ENCODE peak calls at places on chromosomes 16 and 17, in nine cellular contexts. J is heart left ventricle, V is HepG2, F is Peyer's patch, A is GM12891, Y is sigmoid colon, B is esophagus squamous epithelium, P is vagina, H is gastrocnemius medialis. Q is an unnamed sample.

GRCh38 chr16:81266680-81267095 is 28.2 kb downstream of the BCO1 start:
- DNase-seq in A (no peak), P (no peak), F (peak), H (peak), J (no peak), V (no peak), Y (no peak), B (no peak), Q (no peak)

GRCh38 chr16:55502801-55503366 is 6.0 kb upstream of the LPCAT2 start:
- DNase-seq in H (peak), B (no peak), F (peak), Y (peak), A (no peak), P (peak), V (peak), J (peak), Q (peak)

GRCh38 chr17:7750321-7750821 is 32.8 kb downstream of the DNAH2 start:
- DNase-seq in F (no peak), P (no peak), J (no peak), Y (no peak), H (no peak), B (no peak), V (no peak), A (no peak), Q (no peak)

GRCh38 chr17:71741836-71742235 is 379.0 kb upstream of the SOX9 start:
- DNase-seq in B (no peak), H (no peak), J (no peak), Y (no peak), P (no peak), A (no peak), F (no peak), V (no peak), Q (no peak)

GRCh38 chr16:71746442-71747046 is 22.0 kb upstream of the PHLPP2 start:
- DNase-seq in B (no peak), V (peak), A (peak), H (no peak), J (no peak), P (no peak), F (peak), Y (no peak), Q (peak)

GRCh38 chr17:49861150-49861884 is 13.4 kb upstream of the TAC4 start:
- DNase-seq in J (no peak), H (no peak), B (no peak), Y (no peak), P (no peak), V (peak), F (peak), A (peak), Q (peak)

GRCh38 chr16:29975811-29976511 is 2.3 kb downstream of the TAOK2 start:
- DNase-seq in F (no peak), J (peak), A (no peak), Y (no peak), V (no peak), B (no peak), P (no peak), H (no peak), Q (no peak)

GRCh38 chr17:38864636-38865398 is 5.0 kb upstream of the LASP1 start:
- DNase-seq in J (no peak), Y (no peak), H (no peak), B (no peak), F (no peak), A (no peak), V (peak), P (no peak), Q (no peak)

GRCh38 chr16:65113441-65113840 is 8.4 kb downstream of the CDH11 start:
- DNase-seq in J (no peak), Y (no peak), V (no peak), H (no peak), P (no peak), B (no peak), F (no peak), A (no peak), Q (no peak)

GRCh38 chr16:65497571-65497970 is 375.7 kb upstream of the CDH11 start:
- DNase-seq in J (no peak), F (no peak), H (no peak), P (no peak), V (no peak), Y (no peak), B (no peak), A (no peak), Q (no peak)

GRCh38 chr17:34235389-34236028 is 19.6 kb upstream of the CCL2 start:
- DNase-seq in F (peak), H (peak), Y (peak), P (peak), J (peak), V (no peak), B (no peak), A (no peak), Q (peak)

GRCh38 chr17:38453951-38454421 is 25.7 kb downstream of the ARHGAP23 start:
- DNase-seq in V (no peak), J (no peak), B (no peak), H (no peak), F (no peak), A (no peak), P (no peak), Y (no peak), Q (no peak)

GRCh38 chr16:66324785-66325184 is 41.7 kb upstream of the CDH5 start:
- DNase-seq in P (no peak), J (no peak), Y (no peak), H (no peak), B (no peak), V (peak), A (no peak), F (no peak), Q (no peak)

GRCh38 chr17:18071751-18072150 is 16.0 kb upstream of the DRG2 start:
- DNase-seq in J (no peak), H (no peak), Y (no peak), V (no peak), P (no peak), B (no peak), F (no peak), A (no peak), Q (no peak)

GRCh38 chr16:49934557-49935260 is 78.8 kb upstream of the ZNF423 start:
- DNase-seq in H (no peak), F (peak), B (no peak), J (no peak), Y (peak), V (peak), P (no peak), A (no peak), Q (no peak)

GRCh38 chr17:71632328-71632727 is 488.5 kb upstream of the SOX9 start:
- DNase-seq in P (no peak), F (no peak), Y (no peak), B (no peak), A (no peak), J (no peak), V (no peak), H (no peak), Q (no peak)

GRCh38 chr16:14300631-14301149 is 229.6 kb downstream of the MRTFB start:
- DNase-seq in B (no peak), V (peak), P (no peak), Y (peak), A (no peak), J (peak), H (peak), F (peak), Q (peak)

GRCh38 chr16:383326-384020 is 1.7 kb upstream of the PGAP6 start:
- DNase-seq in H (no peak), P (no peak), B (no peak), V (no peak), Y (no peak), F (peak), J (no peak), A (no peak), Q (peak)

GRCh38 chr17:66302761-66303626 is 581 bp downstream of the PRKCA start:
- DNase-seq in J (peak), Y (peak), B (no peak), V (peak), A (peak), F (peak), P (peak), H (peak), Q (peak)

GRCh38 chr17:47685556-47686275 is 8.2 kb upstream of the TBKBP1 start:
- DNase-seq in V (no peak), P (no peak), H (no peak), B (no peak), J (no peak), A (no peak), F (no peak), Y (no peak), Q (no peak)

GRCh38 chr17:75270966-75271232 is at the start of gene MIF4GD:
- DNase-seq in F (no peak), J (no peak), H (no peak), V (no peak), Y (no peak), A (no peak), P (no peak), B (no peak), Q (no peak)
- TF ChIP-seq POLR2A in F (peak), J (no peak), H (peak), V (peak), Y (no peak), A (no peak), P (peak), B (peak), Q (no peak)

GRCh38 chr16:8855051-8855786 is 13.6 kb downstream of the CARHSP1 start:
- DNase-seq in V (no peak), P (no peak), H (no peak), Y (peak), A (no peak), B (no peak), F (no peak), J (no peak), Q (no peak)
- TF ChIP-seq POLR2A in V (no peak), P (no peak), H (no peak), Y (no peak), A (no peak), B (no peak), F (no peak), J (no peak), Q (no peak)

GRCh38 chr16:28291651-28292626 is at the start of gene SBK1:
- DNase-seq in V (peak), A (peak), J (peak), H (peak), B (no peak), P (no peak), F (peak), Y (peak), Q (peak)
- TF ChIP-seq POLR2A in V (no peak), A (no peak), J (no peak), H (no peak), B (no peak), P (no peak), F (peak), Y (no peak), Q (no peak)

GRCh38 chr17:77396610-77397009 is 255.8 kb downstream of the SEC14L1 start:
- DNase-seq in F (no peak), V (no peak), A (no peak), H (peak), P (no peak), B (no peak), J (no peak), Y (no peak), Q (no peak)
- TF ChIP-seq POLR2A in F (no peak), V (no peak), A (no peak), H (no peak), P (no peak), B (no peak), J (no peak), Y (no peak), Q (no peak)

GRCh38 chr17:82884341-82884871 is 44.6 kb upstream of the ZNF750 start:
- DNase-seq in P (no peak), A (no peak), B (no peak), F (peak), Y (no peak), H (no peak), J (no peak), V (no peak), Q (no peak)

GRCh38 chr17:82881900-82882714 is 42.3 kb upstream of the ZNF750 start:
- DNase-seq in J (peak), A (no peak), H (peak), V (peak), Y (peak), B (no peak), P (no peak), F (peak), Q (peak)

GRCh38 chr17:82883461-82884031 is 43.7 kb upstream of the ZNF750 start:
- DNase-seq in B (no peak), F (peak), J (no peak), A (no peak), P (no peak), H (no peak), Y (no peak), V (no peak), Q (no peak)

GRCh38 chr17:82881292-82881823 is 41.5 kb upstream of the ZNF750 start:
- DNase-seq in B (no peak), A (no peak), J (no peak), V (no peak), F (no peak), H (no peak), Y (no peak), P (no peak), Q (no peak)

DNA sequence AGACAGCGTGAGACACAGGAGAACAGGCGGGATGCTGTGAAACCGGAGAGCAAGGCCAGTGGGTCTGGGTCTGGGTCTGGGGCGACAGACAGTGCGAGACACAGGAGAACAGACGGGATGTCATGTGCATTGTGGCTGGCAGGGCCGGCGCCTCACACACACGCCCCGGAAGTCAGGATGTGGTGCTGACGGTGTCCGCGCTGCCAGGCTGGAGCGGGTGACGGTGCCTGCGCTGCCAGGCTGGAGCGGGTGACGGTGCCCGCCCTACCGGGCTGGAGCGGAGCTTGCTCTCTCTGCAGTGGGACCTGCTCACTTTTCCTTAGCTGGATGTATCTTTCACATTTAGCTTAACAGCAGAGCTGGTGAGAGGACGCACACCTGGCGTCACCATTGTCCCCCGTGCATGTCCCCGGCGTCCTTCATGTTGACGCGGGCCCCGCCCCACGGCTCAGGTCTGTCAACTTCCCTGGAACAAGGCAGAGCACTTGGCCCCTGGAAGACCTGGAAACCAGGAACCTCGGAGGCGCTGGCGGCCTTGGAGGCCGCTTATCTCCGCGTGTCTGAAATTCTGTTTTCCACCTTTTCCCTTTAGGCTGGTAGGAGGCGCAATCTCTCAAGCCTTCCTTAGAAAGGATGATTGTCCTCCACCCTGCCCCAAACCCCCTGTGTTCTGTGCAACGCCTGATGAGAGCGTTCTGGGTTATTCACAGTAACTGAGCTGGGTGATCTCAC is 43.1 kb upstream of the ZNF750 start:
- DNase-seq in F (peak), V (no peak), B (no peak), A (no peak), J (no peak), H (no peak), Y (no peak), P (no peak), Q (peak)
- TF ChIP-seq POLR2A in F (no peak), V (no peak), B (peak), A (no peak), J (no peak), H (no peak), Y (no peak), P (no peak), Q (peak)

GRCh38 chr17:82079001-82079677 is 13.5 kb upstream of the DUS1L start:
- DNase-seq in P (no peak), V (no peak), B (no peak), J (no peak), F (no peak), A (no peak), H (no peak), Y (no peak), Q (no peak)
- TF ChIP-seq POLR2A in P (no peak), V (peak), B (no peak), J (no peak), F (no peak), A (peak), H (no peak), Y (no peak), Q (no peak)

Q was measured in body of pancreas.